ENCODE peak calls at places on chromosome 5, in ten cellular contexts. One of them, this sample, is unnamed.
A peak's percentile ranks its signal among the peaks of the same experiment; 100 is the strongest.

GRCh38 chr5:82312373-82312856 is 34.3 kb upstream of the RPS23 start:
- DNase-seq in esophagus muscularis mucosa: no peak
- DNase-seq in IMR-90: peak; percentile 83
- DNase-seq in uterus: peak; percentile 72
- DNase-seq in heart left ventricle: peak; percentile 67
- DNase-seq in upper lobe of left lung: peak; percentile 41
- DNase-seq in adrenal gland: peak; percentile 80
- DNase-seq in ovary: peak; percentile 65
- DNase-seq in stomach: no peak
- DNase-seq in transverse colon: peak; percentile 64
- DNase-seq in this sample: peak; percentile 58

GRCh38 chr5:133746834-133747233 is 134.5 kb upstream of the FSTL4 start:
- DNase-seq in esophagus muscularis mucosa: no peak
- DNase-seq in IMR-90: no peak
- DNase-seq in uterus: no peak
- DNase-seq in heart left ventricle: no peak
- DNase-seq in upper lobe of left lung: no peak
- DNase-seq in adrenal gland: no peak
- DNase-seq in ovary: no peak
- DNase-seq in stomach: no peak
- DNase-seq in transverse colon: no peak
- DNase-seq in this sample: no peak

GRCh38 chr5:321233-321725 is at the start of gene AHRR:
- DNase-seq in esophagus muscularis mucosa: no peak
- DNase-seq in IMR-90: peak; percentile 53
- DNase-seq in uterus: no peak
- DNase-seq in heart left ventricle: no peak
- DNase-seq in upper lobe of left lung: peak; percentile 95
- DNase-seq in adrenal gland: peak; percentile 60
- DNase-seq in ovary: peak; percentile 42
- DNase-seq in stomach: peak; percentile 68
- DNase-seq in transverse colon: peak; percentile 72
- DNase-seq in this sample: peak; percentile 84

GRCh38 chr5:23763170-23763569 is 255.8 kb downstream of the PRDM9 start:
- DNase-seq in esophagus muscularis mucosa: no peak
- DNase-seq in IMR-90: no peak
- DNase-seq in uterus: no peak
- DNase-seq in heart left ventricle: no peak
- DNase-seq in upper lobe of left lung: no peak
- DNase-seq in adrenal gland: no peak
- DNase-seq in ovary: no peak
- DNase-seq in stomach: no peak
- DNase-seq in transverse colon: no peak
- DNase-seq in this sample: no peak

GRCh38 chr5:149472399-149472798 is 78.8 kb downstream of the CSNK1A1 start:
- DNase-seq in esophagus muscularis mucosa: no peak
- DNase-seq in IMR-90: no peak
- DNase-seq in uterus: peak; percentile 13
- DNase-seq in heart left ventricle: no peak
- DNase-seq in upper lobe of left lung: no peak
- DNase-seq in adrenal gland: no peak
- DNase-seq in ovary: no peak
- DNase-seq in stomach: no peak
- DNase-seq in transverse colon: peak; percentile 5
- DNase-seq in this sample: peak; percentile 40

GRCh38 chr5:54671111-54671531 is 153.6 kb downstream of the SNX18 start:
- DNase-seq in esophagus muscularis mucosa: no peak
- DNase-seq in IMR-90: peak; percentile 36
- DNase-seq in uterus: no peak
- DNase-seq in heart left ventricle: no peak
- DNase-seq in upper lobe of left lung: no peak
- DNase-seq in adrenal gland: no peak
- DNase-seq in ovary: no peak
- DNase-seq in stomach: no peak
- DNase-seq in transverse colon: no peak
- DNase-seq in this sample: no peak

GRCh38 chr5:42522783-42523182 is 99.5 kb downstream of the GHR start:
- DNase-seq in esophagus muscularis mucosa: no peak
- DNase-seq in IMR-90: no peak
- DNase-seq in uterus: no peak
- DNase-seq in heart left ventricle: no peak
- DNase-seq in upper lobe of left lung: no peak
- DNase-seq in adrenal gland: no peak
- DNase-seq in ovary: no peak
- DNase-seq in stomach: no peak
- DNase-seq in transverse colon: no peak
- DNase-seq in this sample: no peak

GRCh38 chr5:7597058-7597457 is 201.1 kb downstream of the ADCY2 start:
- DNase-seq in esophagus muscularis mucosa: no peak
- DNase-seq in IMR-90: no peak
- DNase-seq in uterus: no peak
- DNase-seq in heart left ventricle: no peak
- DNase-seq in upper lobe of left lung: peak; percentile 11
- DNase-seq in adrenal gland: no peak
- DNase-seq in ovary: no peak
- DNase-seq in stomach: peak; percentile 70
- DNase-seq in transverse colon: no peak
- DNase-seq in this sample: no peak

GRCh38 chr5:54440456-54440893 is 15.0 kb upstream of the HSPB3 start:
- DNase-seq in esophagus muscularis mucosa: peak; percentile 55
- DNase-seq in IMR-90: no peak
- DNase-seq in uterus: no peak
- DNase-seq in heart left ventricle: no peak
- DNase-seq in upper lobe of left lung: no peak
- DNase-seq in adrenal gland: no peak
- DNase-seq in ovary: no peak
- DNase-seq in stomach: no peak
- DNase-seq in transverse colon: no peak
- DNase-seq in this sample: no peak

GRCh38 chr5:111320953-111321352 is 96.8 kb downstream of the CAMK4 start:
- DNase-seq in esophagus muscularis mucosa: no peak
- DNase-seq in IMR-90: no peak
- DNase-seq in uterus: no peak
- DNase-seq in heart left ventricle: no peak
- DNase-seq in upper lobe of left lung: no peak
- DNase-seq in adrenal gland: no peak
- DNase-seq in ovary: no peak
- DNase-seq in stomach: no peak
- DNase-seq in transverse colon: no peak
- DNase-seq in this sample: no peak

GRCh38 chr5:131609774-131610173 is 25.3 kb downstream of the RAPGEF6 start:
- DNase-seq in esophagus muscularis mucosa: no peak
- DNase-seq in IMR-90: peak; percentile 61
- DNase-seq in uterus: no peak
- DNase-seq in heart left ventricle: no peak
- DNase-seq in upper lobe of left lung: no peak
- DNase-seq in adrenal gland: no peak
- DNase-seq in ovary: no peak
- DNase-seq in stomach: no peak
- DNase-seq in transverse colon: no peak
- DNase-seq in this sample: no peak

GRCh38 chr5:175893466-175893865 is 22.1 kb downstream of the CPLX2 start:
- DNase-seq in esophagus muscularis mucosa: no peak
- DNase-seq in IMR-90: no peak
- DNase-seq in uterus: no peak
- DNase-seq in heart left ventricle: peak; percentile 78
- DNase-seq in upper lobe of left lung: no peak
- DNase-seq in adrenal gland: no peak
- DNase-seq in ovary: no peak
- DNase-seq in stomach: no peak
- DNase-seq in transverse colon: no peak
- DNase-seq in this sample: no peak

GRCh38 chr5:37683072-37683471 is 156.8 kb downstream of the GDNF start:
- DNase-seq in esophagus muscularis mucosa: no peak
- DNase-seq in IMR-90: no peak
- DNase-seq in uterus: no peak
- DNase-seq in heart left ventricle: no peak
- DNase-seq in upper lobe of left lung: no peak
- DNase-seq in adrenal gland: no peak
- DNase-seq in ovary: no peak
- DNase-seq in stomach: no peak
- DNase-seq in transverse colon: no peak
- DNase-seq in this sample: no peak

GRCh38 chr5:72467421-72467820 is 39.8 kb downstream of the ZNF366 start:
- DNase-seq in esophagus muscularis mucosa: no peak
- DNase-seq in IMR-90: no peak
- DNase-seq in uterus: no peak
- DNase-seq in heart left ventricle: no peak
- DNase-seq in upper lobe of left lung: no peak
- DNase-seq in adrenal gland: no peak
- DNase-seq in ovary: no peak
- DNase-seq in stomach: no peak
- DNase-seq in transverse colon: no peak
- DNase-seq in this sample: no peak

GRCh38 chr5:16856531-16856930 is 79.6 kb downstream of the MYO10 start:
- DNase-seq in esophagus muscularis mucosa: no peak
- DNase-seq in IMR-90: peak; percentile 78
- DNase-seq in uterus: no peak
- DNase-seq in heart left ventricle: no peak
- DNase-seq in upper lobe of left lung: no peak
- DNase-seq in adrenal gland: no peak
- DNase-seq in ovary: no peak
- DNase-seq in stomach: no peak
- DNase-seq in transverse colon: no peak
- DNase-seq in this sample: no peak

GRCh38 chr5:73298251-73299016 is 125.4 kb downstream of the TMEM174 start:
- DNase-seq in esophagus muscularis mucosa: no peak
- DNase-seq in IMR-90: peak; percentile 85
- DNase-seq in uterus: no peak
- DNase-seq in heart left ventricle: no peak
- DNase-seq in upper lobe of left lung: peak; percentile 82
- DNase-seq in adrenal gland: no peak
- DNase-seq in ovary: no peak
- DNase-seq in stomach: no peak
- DNase-seq in transverse colon: no peak
- DNase-seq in this sample: no peak

GRCh38 chr5:88830567-88830966 is 52.4 kb downstream of the MEF2C start:
- DNase-seq in esophagus muscularis mucosa: no peak
- DNase-seq in IMR-90: no peak
- DNase-seq in uterus: no peak
- DNase-seq in heart left ventricle: no peak
- DNase-seq in upper lobe of left lung: no peak
- DNase-seq in adrenal gland: no peak
- DNase-seq in ovary: no peak
- DNase-seq in stomach: no peak
- DNase-seq in transverse colon: no peak
- DNase-seq in this sample: no peak

GRCh38 chr5:53246042-53246836 is 136.7 kb upstream of the MOCS2 start:
- DNase-seq in esophagus muscularis mucosa: no peak
- DNase-seq in IMR-90: peak; percentile 94
- DNase-seq in uterus: no peak
- DNase-seq in heart left ventricle: no peak
- DNase-seq in upper lobe of left lung: no peak
- DNase-seq in adrenal gland: no peak
- DNase-seq in ovary: no peak
- DNase-seq in stomach: no peak
- DNase-seq in transverse colon: no peak
- DNase-seq in this sample: no peak

GRCh38 chr5:121634946-121635345 is 216.7 kb upstream of the FTMT start:
- DNase-seq in esophagus muscularis mucosa: no peak
- DNase-seq in IMR-90: no peak
- DNase-seq in uterus: no peak
- DNase-seq in heart left ventricle: no peak
- DNase-seq in upper lobe of left lung: no peak
- DNase-seq in adrenal gland: no peak
- DNase-seq in ovary: no peak
- DNase-seq in stomach: no peak
- DNase-seq in transverse colon: no peak
- DNase-seq in this sample: no peak

GRCh38 chr5:109743041-109743531 is 53.4 kb downstream of the MAN2A1 start:
- DNase-seq in esophagus muscularis mucosa: no peak
- DNase-seq in IMR-90: no peak
- DNase-seq in uterus: no peak
- DNase-seq in heart left ventricle: no peak
- DNase-seq in upper lobe of left lung: no peak
- DNase-seq in adrenal gland: no peak
- DNase-seq in ovary: no peak
- DNase-seq in stomach: no peak
- DNase-seq in transverse colon: no peak
- DNase-seq in this sample: no peak
- TF ChIP-seq POLR2A in esophagus muscularis mucosa: no peak
- TF ChIP-seq POLR2A in IMR-90: no peak
- TF ChIP-seq POLR2A in uterus: no peak
- TF ChIP-seq POLR2A in heart left ventricle: no peak
- TF ChIP-seq POLR2A in upper lobe of left lung: no peak
- TF ChIP-seq POLR2A in adrenal gland: no peak
- TF ChIP-seq POLR2A in ovary: no peak
- TF ChIP-seq POLR2A in stomach: no peak
- TF ChIP-seq POLR2A in transverse colon: no peak
- TF ChIP-seq POLR2A in this sample: no peak

GRCh38 chr5:169431386-169431785 is 130.4 kb upstream of the SLIT3 start:
- DNase-seq in esophagus muscularis mucosa: no peak
- DNase-seq in IMR-90: no peak
- DNase-seq in uterus: no peak
- DNase-seq in heart left ventricle: no peak
- DNase-seq in upper lobe of left lung: no peak
- DNase-seq in adrenal gland: no peak
- DNase-seq in ovary: no peak
- DNase-seq in stomach: no peak
- DNase-seq in transverse colon: no peak
- DNase-seq in this sample: no peak
- H3K27ac ChIP-seq in esophagus muscularis mucosa: no peak overlapping the region
- H3K27ac ChIP-seq in IMR-90: no peak overlapping the region
- H3K27ac ChIP-seq in uterus: no peak overlapping the region
- H3K27ac ChIP-seq in heart left ventricle: no peak overlapping the region
- H3K27ac ChIP-seq in upper lobe of left lung: no peak overlapping the region
- H3K27ac ChIP-seq in adrenal gland: no peak overlapping the region
- H3K27ac ChIP-seq in ovary: no peak overlapping the region
- H3K27ac ChIP-seq in stomach: no peak overlapping the region
- H3K27ac ChIP-seq in transverse colon: no peak overlapping the region
- H3K27ac ChIP-seq in this sample: no peak overlapping the region

GRCh38 chr5:14019768-14020167 is 75.3 kb upstream of the DNAH5 start:
- DNase-seq in esophagus muscularis mucosa: peak; percentile 70
- DNase-seq in IMR-90: no peak
- DNase-seq in uterus: no peak
- DNase-seq in heart left ventricle: no peak
- DNase-seq in upper lobe of left lung: no peak
- DNase-seq in adrenal gland: no peak
- DNase-seq in ovary: no peak
- DNase-seq in stomach: no peak
- DNase-seq in transverse colon: no peak
- DNase-seq in this sample: no peak
- TF ChIP-seq POLR2A in esophagus muscularis mucosa: no peak
- TF ChIP-seq POLR2A in IMR-90: no peak
- TF ChIP-seq POLR2A in uterus: no peak
- TF ChIP-seq POLR2A in heart left ventricle: no peak
- TF ChIP-seq POLR2A in upper lobe of left lung: no peak
- TF ChIP-seq POLR2A in adrenal gland: no peak
- TF ChIP-seq POLR2A in ovary: no peak
- TF ChIP-seq POLR2A in stomach: no peak
- TF ChIP-seq POLR2A in transverse colon: no peak
- TF ChIP-seq POLR2A in this sample: no peak

DNA sequence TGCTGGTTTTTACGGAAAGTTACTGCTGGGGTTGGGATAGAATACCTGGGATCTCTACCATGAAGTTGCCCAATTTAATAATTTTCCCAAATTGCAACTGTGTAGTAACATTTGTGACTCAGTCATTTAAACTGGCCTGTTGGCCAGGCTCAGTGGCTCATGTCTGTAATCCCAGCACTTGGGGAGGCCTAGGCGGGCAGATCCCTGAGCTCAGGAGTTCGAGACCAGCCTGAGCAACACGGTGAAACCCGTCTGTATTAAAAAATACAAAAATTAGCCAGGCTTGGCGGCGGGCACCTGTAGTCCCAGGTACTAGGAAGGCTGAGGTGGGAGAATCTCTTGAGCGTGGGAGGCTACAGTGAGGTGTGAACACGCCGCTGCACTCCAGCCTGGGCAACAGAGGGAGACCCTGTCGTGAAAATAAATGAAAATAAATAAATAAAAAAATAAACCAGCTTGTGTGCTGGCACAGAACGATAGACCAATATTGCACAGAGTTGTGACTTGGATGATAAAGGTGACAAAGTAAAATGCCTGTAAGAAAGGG is 160.7 kb upstream of the ZNF608 start:
- DNase-seq in esophagus muscularis mucosa: no peak
- DNase-seq in IMR-90: no peak
- DNase-seq in uterus: peak; percentile 27
- DNase-seq in heart left ventricle: no peak
- DNase-seq in upper lobe of left lung: no peak
- DNase-seq in adrenal gland: no peak
- DNase-seq in ovary: no peak
- DNase-seq in stomach: no peak
- DNase-seq in transverse colon: no peak
- DNase-seq in this sample: no peak
- H3K27ac ChIP-seq in esophagus muscularis mucosa: peak overlapping the region; percentile 72
- H3K27ac ChIP-seq in IMR-90: no peak overlapping the region
- H3K27ac ChIP-seq in uterus: peak overlapping the region; percentile 73
- H3K27ac ChIP-seq in heart left ventricle: peak overlapping the region; percentile 76
- H3K27ac ChIP-seq in upper lobe of left lung: peak overlapping the region; percentile 44
- H3K27ac ChIP-seq in adrenal gland: peak overlapping the region; percentile 62
- H3K27ac ChIP-seq in ovary: no peak overlapping the region
- H3K27ac ChIP-seq in stomach: peak overlapping the region; percentile 75
- H3K27ac ChIP-seq in transverse colon: peak overlapping the region; percentile 85
- H3K27ac ChIP-seq in this sample: no peak overlapping the region